ENCODE peak calls at places on chromosomes 2 and 18, in nine cellular contexts. One of them, this sample, is unnamed.

GRCh38 chr2:63926800-63927199 is 85.1 kb downstream of the UGP2 start:
- DNase-seq in immature natural killer cell: no peak
- DNase-seq in Jurkat, Clone E6-1: no peak
- DNase-seq in psoas muscle: no peak
- DNase-seq in midbrain: no peak
- DNase-seq in naive B cell: no peak
- DNase-seq in astrocyte of the hippocampus: peak
- DNase-seq in GM12864: no peak
- DNase-seq in activated T-helper 1 cell treated with anti-CD3 and anti-CD28 coated beads, Interleukin-2, amount 50 U/mL, for 16 hours: no peak
- DNase-seq in this sample: no peak

GRCh38 chr18:35376393-35376741 is 770 bp downstream of the ZNF396 start:
- DNase-seq in immature natural killer cell: peak
- DNase-seq in Jurkat, Clone E6-1: no peak
- DNase-seq in psoas muscle: peak
- DNase-seq in midbrain: no peak
- DNase-seq in naive B cell: peak
- DNase-seq in astrocyte of the hippocampus: no peak
- DNase-seq in GM12864: no peak
- DNase-seq in activated T-helper 1 cell treated with anti-CD3 and anti-CD28 coated beads, Interleukin-2, amount 50 U/mL, for 16 hours: no peak
- DNase-seq in this sample: no peak

GRCh38 chr2:159497256-159497655 is 119.1 kb downstream of the BAZ2B start:
- DNase-seq in immature natural killer cell: no peak
- DNase-seq in Jurkat, Clone E6-1: no peak
- DNase-seq in psoas muscle: no peak
- DNase-seq in midbrain: peak
- DNase-seq in naive B cell: no peak
- DNase-seq in astrocyte of the hippocampus: peak
- DNase-seq in GM12864: no peak
- DNase-seq in activated T-helper 1 cell treated with anti-CD3 and anti-CD28 coated beads, Interleukin-2, amount 50 U/mL, for 16 hours: no peak
- DNase-seq in this sample: no peak

GRCh38 chr2:3667151-3667631 is 9.2 kb downstream of the ALLC start:
- DNase-seq in immature natural killer cell: no peak
- DNase-seq in Jurkat, Clone E6-1: no peak
- DNase-seq in psoas muscle: no peak
- DNase-seq in midbrain: no peak
- DNase-seq in naive B cell: no peak
- DNase-seq in astrocyte of the hippocampus: no peak
- DNase-seq in GM12864: no peak
- DNase-seq in activated T-helper 1 cell treated with anti-CD3 and anti-CD28 coated beads, Interleukin-2, amount 50 U/mL, for 16 hours: no peak
- DNase-seq in this sample: no peak

GRCh38 chr2:5521462-5521861 is 170.7 kb upstream of the SOX11 start:
- DNase-seq in immature natural killer cell: no peak
- DNase-seq in Jurkat, Clone E6-1: no peak
- DNase-seq in psoas muscle: no peak
- DNase-seq in midbrain: no peak
- DNase-seq in naive B cell: no peak
- DNase-seq in astrocyte of the hippocampus: no peak
- DNase-seq in GM12864: no peak
- DNase-seq in activated T-helper 1 cell treated with anti-CD3 and anti-CD28 coated beads, Interleukin-2, amount 50 U/mL, for 16 hours: no peak
- DNase-seq in this sample: no peak

GRCh38 chr2:55119711-55120487 is 69.6 kb upstream of the RTN4 start:
- DNase-seq in immature natural killer cell: no peak
- DNase-seq in Jurkat, Clone E6-1: no peak
- DNase-seq in psoas muscle: no peak
- DNase-seq in midbrain: no peak
- DNase-seq in naive B cell: no peak
- DNase-seq in astrocyte of the hippocampus: no peak
- DNase-seq in GM12864: no peak
- DNase-seq in activated T-helper 1 cell treated with anti-CD3 and anti-CD28 coated beads, Interleukin-2, amount 50 U/mL, for 16 hours: no peak
- DNase-seq in this sample: no peak

GRCh38 chr18:8814206-8814605 is 108.8 kb downstream of the MTCL1 start:
- DNase-seq in immature natural killer cell: no peak
- DNase-seq in Jurkat, Clone E6-1: no peak
- DNase-seq in psoas muscle: no peak
- DNase-seq in midbrain: no peak
- DNase-seq in naive B cell: no peak
- DNase-seq in astrocyte of the hippocampus: peak
- DNase-seq in GM12864: no peak
- DNase-seq in activated T-helper 1 cell treated with anti-CD3 and anti-CD28 coated beads, Interleukin-2, amount 50 U/mL, for 16 hours: no peak
- DNase-seq in this sample: no peak

GRCh38 chr2:196268022-196268421 is 96.6 kb upstream of the STK17B start:
- DNase-seq in immature natural killer cell: no peak
- DNase-seq in Jurkat, Clone E6-1: no peak
- DNase-seq in psoas muscle: no peak
- DNase-seq in midbrain: no peak
- DNase-seq in naive B cell: no peak
- DNase-seq in astrocyte of the hippocampus: no peak
- DNase-seq in GM12864: no peak
- DNase-seq in activated T-helper 1 cell treated with anti-CD3 and anti-CD28 coated beads, Interleukin-2, amount 50 U/mL, for 16 hours: no peak
- DNase-seq in this sample: no peak

GRCh38 chr2:157782057-157782845 is 93.9 kb downstream of the ACVR1 start:
- DNase-seq in immature natural killer cell: no peak
- DNase-seq in Jurkat, Clone E6-1: no peak
- DNase-seq in psoas muscle: peak
- DNase-seq in midbrain: no peak
- DNase-seq in naive B cell: no peak
- DNase-seq in astrocyte of the hippocampus: peak
- DNase-seq in GM12864: no peak
- DNase-seq in activated T-helper 1 cell treated with anti-CD3 and anti-CD28 coated beads, Interleukin-2, amount 50 U/mL, for 16 hours: no peak
- DNase-seq in this sample: no peak

GRCh38 chr2:109386004-109386695 is 227.6 kb downstream of the SEPTIN10 start:
- DNase-seq in immature natural killer cell: no peak
- DNase-seq in Jurkat, Clone E6-1: no peak
- DNase-seq in psoas muscle: peak
- DNase-seq in midbrain: no peak
- DNase-seq in naive B cell: no peak
- DNase-seq in astrocyte of the hippocampus: peak
- DNase-seq in GM12864: no peak
- DNase-seq in activated T-helper 1 cell treated with anti-CD3 and anti-CD28 coated beads, Interleukin-2, amount 50 U/mL, for 16 hours: no peak
- DNase-seq in this sample: no peak

GRCh38 chr2:111118455-111119003 is 2.2 kb upstream of the BCL2L11 start:
- DNase-seq in immature natural killer cell: peak
- DNase-seq in Jurkat, Clone E6-1: no peak
- DNase-seq in psoas muscle: peak
- DNase-seq in midbrain: no peak
- DNase-seq in naive B cell: peak
- DNase-seq in astrocyte of the hippocampus: no peak
- DNase-seq in GM12864: no peak
- DNase-seq in activated T-helper 1 cell treated with anti-CD3 and anti-CD28 coated beads, Interleukin-2, amount 50 U/mL, for 16 hours: no peak
- DNase-seq in this sample: no peak